ENCODE peak calls at places on chromosomes 5 and 9, in nine cellular contexts. B, E, N, W, S, J, I, G and K are unnamed samples.

GRCh38 chr9:94182532-94182931 is 76.6 kb upstream of the ZNF169 start:
- DNase-seq in B (no peak), E (no peak), N (no peak), W (no peak), S (no peak), J (no peak), I (no peak), G (no peak), K (no peak)

GRCh38 chr5:145130996-145131395 is 704.1 kb downstream of the PRELID2 start:
- DNase-seq in B (peak; percentile 22), E (no peak), N (no peak), W (no peak), S (no peak), J (no peak), I (no peak), G (no peak), K (no peak)

GRCh38 chr5:149938791-149939358 is 5.7 kb downstream of the PDE6A start:
- DNase-seq in B (peak; percentile 97), E (no peak), N (peak; percentile 81), W (no peak), S (no peak), J (no peak), I (no peak), G (no peak), K (no peak)

GRCh38 chr9:107838766-107839165 is 349.2 kb upstream of the KLF4 start:
- DNase-seq in B (no peak), E (no peak), N (peak; percentile 37), W (no peak), S (no peak), J (no peak), I (no peak), G (no peak), K (no peak)

GRCh38 chr5:112863549-112863948 is 2.5 kb downstream of the SRP19 start:
- DNase-seq in B (no peak), E (no peak), N (no peak), W (no peak), S (no peak), J (no peak), I (no peak), G (peak; percentile 14), K (no peak)

GRCh38 chr5:11890777-11891176 is 13.5 kb downstream of the CTNND2 start:
- DNase-seq in B (peak; percentile 35), E (no peak), N (no peak), W (no peak), S (no peak), J (no peak), I (no peak), G (no peak), K (no peak)

GRCh38 chr5:138337685-138338410 is at the start of gene FAM53C:
- DNase-seq in B (peak; percentile 84), E (peak; percentile 92), N (peak; percentile 97), W (peak; percentile 58), S (peak; percentile 98), J (peak; percentile 95), I (peak; percentile 92), G (peak; percentile 93), K (peak; percentile 94)

GRCh38 chr9:88829276-88829675 is 162.0 kb upstream of the S1PR3 start:
- DNase-seq in B (no peak), E (no peak), N (no peak), W (no peak), S (no peak), J (peak; percentile 9), I (no peak), G (no peak), K (no peak)

GRCh38 chr5:179817071-179817840 is 3.4 kb upstream of the SQSTM1 start:
- DNase-seq in B (no peak), E (no peak), N (peak; percentile 42), W (no peak), S (no peak), J (peak; percentile 36), I (peak; percentile 39), G (no peak), K (no peak)

GRCh38 chr5:134649163-134649916 is 755 bp downstream of the SEC24A start:
- DNase-seq in B (no peak), E (no peak), N (peak; percentile 24), W (no peak), S (no peak), J (peak; percentile 23), I (peak; percentile 14), G (no peak), K (peak; percentile 38)

GRCh38 chr9:106859957-106860715 is 2.8 kb upstream of the ZNF462 start:
- DNase-seq in B (no peak), E (no peak), N (peak; percentile 54), W (no peak), S (peak; percentile 91), J (no peak), I (no peak), G (no peak), K (no peak)

GRCh38 chr5:55694152-55694830 is 17.8 kb downstream of the SLC38A9 start:
- DNase-seq in B (peak; percentile 25), E (peak; percentile 24), N (peak; percentile 41), W (no peak), S (no peak), J (no peak), I (no peak), G (no peak), K (peak; percentile 42)